ENCODE peak calls at places on chromosomes 6 and 20, in four cellular contexts. X is activated CD4-positive, CD25-positive, alpha-beta regulatory T cell; U is activated CD8-positive, alpha-beta memory T cell treated with anti-CD3 and anti-CD28 coated beads for 24 hours; R is epithelial cell of esophagus. K is an unnamed sample.
A peak's percentile ranks its signal among the peaks of the same experiment; 100 is the strongest.

GRCh38 chr20:47149939-47150338 is 206.6 kb downstream of the ZMYND8 start:
- DNase-seq in X (no peak), R (no peak), U (no peak), K (no peak)

GRCh38 chr6:13717787-13718458 is 6.3 kb upstream of the RANBP9 start:
- DNase-seq in X (no peak), R (no peak), U (no peak), K (no peak)

GRCh38 chr20:6654490-6655247 is 112.8 kb upstream of the BMP2 start:
- DNase-seq in U (no peak), X (no peak), R (peak; percentile 97), K (no peak)

GRCh38 chr6:15491255-15491985 is 171.4 kb downstream of the DTNBP1 start:
- DNase-seq in R (peak; percentile 69), U (peak; percentile 84), X (peak; percentile 39), K (no peak)

GRCh38 chr6:119742188-119742803 is 392.7 kb upstream of the MAN1A1 start:
- DNase-seq in X (peak; percentile 1), R (peak; percentile 61), U (peak; percentile 83), K (peak; percentile 51)

GRCh38 chr6:13927203-13927602 is 2.5 kb downstream of the RNF182 start:
- DNase-seq in U (no peak), X (no peak), R (peak; percentile 34), K (no peak)

GRCh38 chr6:82211326-82211725 is 36.2 kb downstream of the IBTK start:
- DNase-seq in X (no peak), R (no peak), U (no peak), K (no peak)

GRCh38 chr20:57361517-57361916 is 10.5 kb downstream of the RAE1 start:
- DNase-seq in U (no peak), X (no peak), R (peak; percentile 91), K (no peak)

GRCh38 chr20:46215913-46216707 is 92.2 kb downstream of the CDH22 start:
- DNase-seq in X (no peak), U (no peak), R (peak; percentile 13), K (no peak)

GRCh38 chr6:112595841-112596240 is 248.7 kb downstream of the RFPL4B start:
- DNase-seq in X (no peak), R (no peak), U (no peak), K (no peak)

GRCh38 chr6:170212051-170212756 is 78.7 kb downstream of the DLL1 start:
- DNase-seq in X (no peak), U (peak; percentile 54), R (no peak), K (peak; percentile 33)

GRCh38 chr6:48078092-48078491 is 32.9 kb downstream of the PTCHD4 start:
- DNase-seq in U (no peak), X (no peak), R (peak; percentile 83), K (no peak)

GRCh38 chr6:37866590-37867507 is 47.3 kb downstream of the ZFAND3 start:
- DNase-seq in X (no peak), U (no peak), R (peak; percentile 28), K (no peak)

GRCh38 chr6:36426622-36427021 is 16.0 kb downstream of the PXT1 start:
- DNase-seq in U (no peak), X (no peak), R (no peak), K (no peak)

GRCh38 chr6:48744948-48745347 is 634.0 kb upstream of the PTCHD4 start:
- DNase-seq in R (peak; percentile 84), X (no peak), U (no peak), K (no peak)

GRCh38 chr6:111922454-111923297 is 49.4 kb upstream of the FYN start:
- DNase-seq in U (no peak), R (peak; percentile 50), X (no peak), K (no peak)

GRCh38 chr6:13338038-13338437 is 9.7 kb upstream of the TBC1D7 start:
- DNase-seq in X (no peak), R (no peak), U (no peak), K (no peak)

GRCh38 chr20:60680554-60680953 is 571.5 kb upstream of the CDH4 start:
- DNase-seq in R (no peak), X (no peak), U (no peak), K (no peak)

GRCh38 chr20:34709044-34709835 is 5.1 kb downstream of the TP53INP2 start:
- DNase-seq in X (peak; percentile 56), R (peak; percentile 70), U (peak; percentile 94), K (peak; percentile 85)

GRCh38 chr20:44435630-44436335 is 39.9 kb upstream of the TTPAL start:
- DNase-seq in R (no peak), U (no peak), X (no peak), K (no peak)

K was measured in mesothelial cell of epicardium.